ENCODE peak calls at places on chromosome 21, in four cellular contexts. One of them, this sample, is unnamed.

GRCh38 chr21:38819719-38820147 is 14.0 kb downstream of the ETS2 start:
- DNase-seq in mesenchymal stem cell: peak; percentile 63
- DNase-seq in trophoblast cell: peak; percentile 88
- DNase-seq in IMR-90: peak; percentile 77
- DNase-seq in this sample: no peak

GRCh38 chr21:35414511-35415139 is 365.5 kb upstream of the RUNX1 start:
- DNase-seq in IMR-90: peak; percentile 33
- DNase-seq in trophoblast cell: no peak
- DNase-seq in mesenchymal stem cell: no peak
- DNase-seq in this sample: no peak

GRCh38 chr21:33893917-33894316 is 21.7 kb downstream of the ATP5PO start:
- DNase-seq in trophoblast cell: no peak
- DNase-seq in IMR-90: no peak
- DNase-seq in mesenchymal stem cell: no peak
- DNase-seq in this sample: peak; percentile 22

GRCh38 chr21:17613242-17613676 is 558 bp upstream of the BTG3 start:
- DNase-seq in trophoblast cell: no peak
- DNase-seq in IMR-90: no peak
- DNase-seq in mesenchymal stem cell: peak; percentile 28
- DNase-seq in this sample: no peak

GRCh38 chr21:18384771-18385170 is 18.8 kb downstream of the TMPRSS15 start:
- DNase-seq in mesenchymal stem cell: peak; percentile 30
- DNase-seq in IMR-90: no peak
- DNase-seq in trophoblast cell: no peak
- DNase-seq in this sample: peak; percentile 42

GRCh38 chr21:27586986-27587385 is 620.1 kb upstream of the ADAMTS5 start:
- DNase-seq in mesenchymal stem cell: no peak
- DNase-seq in trophoblast cell: no peak
- DNase-seq in IMR-90: no peak
- DNase-seq in this sample: no peak

GRCh38 chr21:39658066-39658465 is 45.3 kb downstream of the B3GALT5 start:
- DNase-seq in mesenchymal stem cell: no peak
- DNase-seq in trophoblast cell: no peak
- DNase-seq in IMR-90: no peak
- DNase-seq in this sample: no peak

GRCh38 chr21:40678681-40679284 is 168.2 kb downstream of the DSCAM start:
- DNase-seq in mesenchymal stem cell: no peak
- DNase-seq in IMR-90: no peak
- DNase-seq in trophoblast cell: no peak
- DNase-seq in this sample: no peak

GRCh38 chr21:39313042-39313456 is 383 bp downstream of the BRWD1 start:
- DNase-seq in IMR-90: no peak
- DNase-seq in mesenchymal stem cell: peak; percentile 7
- DNase-seq in trophoblast cell: no peak
- DNase-seq in this sample: no peak

GRCh38 chr21:15826908-15827601 is 97.3 kb downstream of the USP25 start:
- DNase-seq in IMR-90: no peak
- DNase-seq in mesenchymal stem cell: no peak
- DNase-seq in trophoblast cell: no peak
- DNase-seq in this sample: no peak

GRCh38 chr21:23475518-23476189 is 2131.6 kb downstream of the MRPL39 start:
- DNase-seq in mesenchymal stem cell: no peak
- DNase-seq in trophoblast cell: peak; percentile 0
- DNase-seq in IMR-90: no peak
- DNase-seq in this sample: no peak

GRCh38 chr21:34243562-34243961 is 120.2 kb upstream of the KCNE2 start:
- DNase-seq in trophoblast cell: no peak
- DNase-seq in IMR-90: peak; percentile 11
- DNase-seq in mesenchymal stem cell: peak; percentile 27
- DNase-seq in this sample: peak; percentile 61

GRCh38 chr21:38476385-38476784 is 21.9 kb downstream of the ERG start:
- DNase-seq in mesenchymal stem cell: peak; percentile 19
- DNase-seq in IMR-90: no peak
- DNase-seq in trophoblast cell: no peak
- DNase-seq in this sample: no peak

GRCh38 chr21:33977721-33978369 is 62.2 kb upstream of the ATP5PO start:
- DNase-seq in IMR-90: no peak
- DNase-seq in trophoblast cell: no peak
- DNase-seq in mesenchymal stem cell: no peak
- DNase-seq in this sample: no peak

GRCh38 chr21:41762236-41762635 is 4.6 kb downstream of the RIPK4 start:
- DNase-seq in trophoblast cell: no peak
- DNase-seq in mesenchymal stem cell: no peak
- DNase-seq in IMR-90: no peak
- DNase-seq in this sample: peak; percentile 82

GRCh38 chr21:41763996-41764395 is 2.9 kb downstream of the RIPK4 start:
- DNase-seq in trophoblast cell: no peak
- DNase-seq in IMR-90: no peak
- DNase-seq in mesenchymal stem cell: no peak
- DNase-seq in this sample: no peak

GRCh38 chr21:41763398-41763931 is 3.4 kb downstream of the RIPK4 start:
- DNase-seq in mesenchymal stem cell: no peak
- DNase-seq in IMR-90: no peak
- DNase-seq in trophoblast cell: no peak
- DNase-seq in this sample: peak; percentile 65

GRCh38 chr21:41761211-41762181 is 5.4 kb downstream of the RIPK4 start:
- DNase-seq in IMR-90: no peak
- DNase-seq in trophoblast cell: peak; percentile 99
- DNase-seq in mesenchymal stem cell: no peak
- DNase-seq in this sample: no peak

GRCh38 chr21:41762753-41763152 is 4.1 kb downstream of the RIPK4 start:
- DNase-seq in mesenchymal stem cell: no peak
- DNase-seq in IMR-90: no peak
- DNase-seq in trophoblast cell: no peak
- DNase-seq in this sample: no peak
- H2BK120ac ChIP-seq in mesenchymal stem cell: no peak overlapping the region
- H2BK120ac ChIP-seq in IMR-90: no peak overlapping the region
- H2BK120ac ChIP-seq in trophoblast cell: no peak overlapping the region
- H2BK120ac ChIP-seq in this sample: no peak overlapping the region

GRCh38 chr21:26572668-26573381 is at the start of gene CYYR1:
- DNase-seq in IMR-90: no peak
- DNase-seq in mesenchymal stem cell: peak; percentile 28
- DNase-seq in trophoblast cell: no peak
- DNase-seq in this sample: peak; percentile 86

GRCh38 chr21:26570203-26570602 is 2.9 kb downstream of the CYYR1 start:
- DNase-seq in trophoblast cell: no peak
- DNase-seq in IMR-90: no peak
- DNase-seq in mesenchymal stem cell: no peak
- DNase-seq in this sample: peak; percentile 57

DNA sequence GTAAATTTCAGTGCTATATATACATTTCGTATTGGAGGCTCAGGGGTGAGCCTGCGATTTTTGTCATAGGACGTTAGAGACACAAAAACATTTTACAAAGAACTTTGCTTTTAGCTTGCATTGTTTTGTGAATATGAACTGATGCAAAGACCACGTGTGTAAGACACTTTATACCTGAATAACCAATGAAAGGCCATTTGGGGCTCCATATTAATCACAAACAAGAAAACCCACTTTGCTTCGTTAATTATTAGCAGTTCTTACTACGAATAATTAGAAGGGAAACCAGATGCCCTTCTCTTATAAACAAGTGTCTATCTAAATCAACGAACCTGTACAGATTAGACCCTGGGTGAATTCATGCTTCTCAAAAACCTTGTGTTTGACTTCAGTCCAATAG is 1.1 kb downstream of the CYYR1 start:
- DNase-seq in IMR-90: no peak
- DNase-seq in trophoblast cell: no peak
- DNase-seq in mesenchymal stem cell: no peak
- DNase-seq in this sample: no peak
- H3K4me3 ChIP-seq in IMR-90: no peak overlapping the region
- H3K4me3 ChIP-seq in trophoblast cell: no peak overlapping the region
- H3K4me3 ChIP-seq in mesenchymal stem cell: no peak overlapping the region
- H3K4me3 ChIP-seq in this sample: peak overlapping the region; percentile 85

GRCh38 chr21:31924548-31924947 is 51.7 kb downstream of the HUNK start:
- DNase-seq in trophoblast cell: no peak
- DNase-seq in mesenchymal stem cell: no peak
- DNase-seq in IMR-90: no peak
- DNase-seq in this sample: no peak

GRCh38 chr21:31921079-31921478 is 48.3 kb downstream of the HUNK start:
- DNase-seq in mesenchymal stem cell: peak; percentile 56
- DNase-seq in trophoblast cell: peak; percentile 40
- DNase-seq in IMR-90: peak; percentile 91
- DNase-seq in this sample: no peak

GRCh38 chr21:31926498-31926897 is 53.7 kb downstream of the HUNK start:
- DNase-seq in mesenchymal stem cell: no peak
- DNase-seq in IMR-90: no peak
- DNase-seq in trophoblast cell: no peak
- DNase-seq in this sample: no peak

GRCh38 chr21:31922881-31923280 is 50.1 kb downstream of the HUNK start:
- DNase-seq in trophoblast cell: peak; percentile 70
- DNase-seq in IMR-90: no peak
- DNase-seq in mesenchymal stem cell: no peak
- DNase-seq in this sample: no peak

DNA sequence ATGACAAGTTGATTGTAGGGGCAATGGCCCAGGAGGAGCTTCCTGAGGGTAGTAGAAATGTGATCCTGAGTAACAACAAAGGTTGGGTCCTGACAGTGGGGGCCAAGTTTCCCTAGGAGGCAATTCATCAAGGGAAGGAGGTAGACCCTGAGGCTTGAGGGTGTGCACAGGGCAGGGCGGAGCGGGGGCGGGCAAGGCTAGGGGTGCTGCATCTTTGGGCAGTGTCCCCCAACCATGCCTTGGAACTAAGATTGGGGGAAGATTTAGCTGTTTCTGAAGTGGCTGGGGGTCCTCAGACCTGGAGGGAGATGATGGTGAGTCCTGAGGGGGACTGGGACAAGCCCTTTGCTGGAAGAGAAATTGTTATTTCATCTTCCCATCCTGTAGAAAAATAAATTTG is 50.9 kb downstream of the HUNK start:
- DNase-seq in IMR-90: no peak
- DNase-seq in trophoblast cell: no peak
- DNase-seq in mesenchymal stem cell: no peak
- DNase-seq in this sample: no peak
- H3K18ac ChIP-seq in IMR-90: no peak overlapping the region
- H3K18ac ChIP-seq in trophoblast cell: no peak overlapping the region
- H3K18ac ChIP-seq in mesenchymal stem cell: no peak overlapping the region
- H3K18ac ChIP-seq in this sample: no peak overlapping the region

DNA sequence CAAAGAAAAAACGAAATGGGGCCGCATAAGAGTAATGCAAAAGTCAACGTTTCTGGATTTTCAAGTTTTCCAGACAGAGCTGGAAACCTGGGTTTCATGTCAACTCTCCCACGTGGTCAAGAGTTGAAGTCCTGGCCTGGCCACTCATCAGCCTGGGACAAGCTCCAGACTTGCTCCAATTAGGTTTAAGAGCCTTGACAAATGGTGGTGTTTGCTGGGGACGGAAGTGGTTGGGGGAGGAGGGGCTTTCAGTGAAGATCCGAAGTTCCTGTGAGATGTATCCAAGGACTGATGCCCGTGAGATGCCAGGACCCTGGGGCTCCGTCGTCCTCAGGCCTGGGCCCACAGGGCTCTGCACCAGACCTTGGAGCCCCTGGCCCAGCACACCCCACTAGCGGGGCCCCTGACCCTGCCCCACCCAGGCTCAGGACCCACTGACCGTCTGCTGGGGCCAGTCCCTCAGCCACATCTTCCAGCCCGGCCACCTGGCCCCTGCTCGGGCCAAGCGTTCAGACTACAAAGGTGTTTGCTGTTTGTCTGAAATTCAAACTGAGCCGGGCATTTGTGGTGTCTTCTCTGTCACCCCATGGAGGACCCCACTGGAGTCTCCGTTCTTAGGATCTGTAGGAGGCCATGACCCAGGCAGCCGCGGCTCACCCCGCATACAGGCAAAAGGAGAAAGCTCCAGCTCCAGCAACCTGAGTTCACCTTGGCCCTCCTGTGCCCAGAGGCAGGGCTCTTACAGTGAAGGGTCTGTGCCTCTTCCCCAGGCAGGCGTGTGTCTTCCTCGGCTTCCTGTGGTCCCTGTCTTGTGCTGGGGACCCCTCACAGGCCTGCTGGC is 53.3 kb downstream of the SIK1 start:
- DNase-seq in IMR-90: no peak
- DNase-seq in mesenchymal stem cell: no peak
- DNase-seq in trophoblast cell: no peak
- DNase-seq in this sample: no peak
- H2BK120ac ChIP-seq in IMR-90: no peak overlapping the region
- H2BK120ac ChIP-seq in mesenchymal stem cell: no peak overlapping the region
- H2BK120ac ChIP-seq in trophoblast cell: no peak overlapping the region
- H2BK120ac ChIP-seq in this sample: no peak overlapping the region

GRCh38 chr21:46112731-46113215 is 14.9 kb downstream of the COL6A2 start:
- DNase-seq in mesenchymal stem cell: no peak
- DNase-seq in IMR-90: no peak
- DNase-seq in trophoblast cell: no peak
- DNase-seq in this sample: no peak
- H3K4me3 ChIP-seq in mesenchymal stem cell: no peak overlapping the region
- H3K4me3 ChIP-seq in IMR-90: no peak overlapping the region
- H3K4me3 ChIP-seq in trophoblast cell: no peak overlapping the region
- H3K4me3 ChIP-seq in this sample: no peak overlapping the region

GRCh38 chr21:42059141-42059540 is 12.0 kb upstream of the UMODL1 start:
- DNase-seq in trophoblast cell: no peak
- DNase-seq in IMR-90: no peak
- DNase-seq in mesenchymal stem cell: no peak
- DNase-seq in this sample: no peak
- H3K18ac ChIP-seq in trophoblast cell: no peak overlapping the region
- H3K18ac ChIP-seq in IMR-90: peak overlapping the region; percentile 75
- H3K18ac ChIP-seq in mesenchymal stem cell: peak overlapping the region; percentile 73
- H3K18ac ChIP-seq in this sample: no peak overlapping the region

DNA sequence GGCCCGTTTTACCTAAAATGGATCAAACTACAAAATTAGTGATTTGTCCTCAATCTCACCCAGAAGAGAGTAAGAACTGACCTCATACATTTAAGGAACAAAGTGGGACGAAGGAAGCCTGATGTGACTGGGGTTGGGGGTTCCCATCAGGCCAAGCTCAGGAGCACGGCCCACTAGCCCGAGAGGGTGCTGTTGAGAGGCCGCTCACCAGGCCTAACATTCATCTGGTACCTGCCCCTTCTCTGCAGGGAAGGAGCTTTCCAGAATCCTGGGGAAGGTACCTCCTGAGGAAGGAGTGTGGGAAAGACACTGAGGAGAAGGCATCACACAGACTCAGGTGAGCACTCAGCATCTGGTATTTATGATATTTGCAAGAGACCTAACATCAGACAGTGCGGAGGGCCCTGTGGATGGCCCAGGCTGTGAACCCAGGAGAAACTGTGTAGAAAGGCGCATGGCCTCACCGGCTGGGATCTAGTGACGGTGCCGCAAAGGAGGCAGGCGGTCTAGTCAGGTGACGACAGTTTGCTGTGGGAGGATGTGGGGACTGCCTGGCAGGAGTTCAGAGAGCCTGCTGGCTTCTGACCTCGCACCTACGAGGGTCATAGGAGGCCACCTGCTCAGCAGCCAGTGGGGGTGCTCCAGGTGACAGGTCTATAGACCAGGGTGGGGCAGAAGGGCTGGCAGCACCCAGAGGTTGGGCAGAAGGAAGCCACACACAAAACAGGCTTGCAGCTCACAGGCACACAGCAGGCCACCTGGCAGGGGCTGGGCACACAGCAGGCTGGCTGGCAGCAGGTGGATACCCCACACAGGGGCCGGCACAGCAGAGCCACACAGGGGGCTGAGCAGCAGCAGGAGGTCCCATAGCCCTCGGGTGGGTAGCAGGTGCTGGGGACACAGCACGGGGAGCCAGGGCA is 543 bp downstream of the KRTAP12-4 start:
- DNase-seq in mesenchymal stem cell: no peak
- DNase-seq in IMR-90: no peak
- DNase-seq in trophoblast cell: no peak
- DNase-seq in this sample: no peak
- H2BK120ac ChIP-seq in mesenchymal stem cell: no peak overlapping the region
- H2BK120ac ChIP-seq in IMR-90: no peak overlapping the region
- H2BK120ac ChIP-seq in trophoblast cell: no peak overlapping the region
- H2BK120ac ChIP-seq in this sample: no peak overlapping the region

This sample was measured in mesendoderm.